ENCODE peak calls at places on chromosomes 4 and X, in seven cellular contexts. X, H, Y, S, G, R and C are unnamed samples.

GRCh38 chrX:78886550-78886949 is 58.6 kb upstream of the P2RY10 start:
- DNase-seq in Y (no peak), R (no peak), H (peak; percentile 5), X (no peak), G (no peak), S (peak; percentile 58), C (peak; percentile 68)

GRCh38 chr4:153374471-153374870 is 30.0 kb downstream of the MND1 start:
- DNase-seq in R (no peak), Y (no peak), H (no peak), S (no peak), G (no peak), X (no peak), C (peak; percentile 34)

GRCh38 chrX:46383006-46383405 is 162.2 kb downstream of the ZNF674 start:
- DNase-seq in H (no peak), S (no peak), G (no peak), X (no peak), R (no peak), Y (no peak), C (no peak)

GRCh38 chr4:108743021-108743420 is 19.8 kb downstream of the ETNPPL start:
- DNase-seq in X (no peak), R (no peak), G (no peak), Y (no peak), S (no peak), H (no peak), C (peak; percentile 7)

GRCh38 chrX:31279359-31279758 is 207.5 kb upstream of the FTHL17 start:
- DNase-seq in X (no peak), S (peak; percentile 68), H (no peak), G (no peak), Y (no peak), R (peak; percentile 32), C (peak; percentile 19)

GRCh38 chr4:41197495-41197894 is 16.8 kb downstream of the APBB2 start:
- DNase-seq in S (no peak), Y (no peak), H (no peak), R (no peak), G (no peak), X (no peak), C (no peak)

GRCh38 chrX:13463608-13464007 is 105.8 kb upstream of the EGFL6 start:
- DNase-seq in S (peak; percentile 91), G (no peak), R (peak; percentile 47), H (no peak), Y (no peak), X (no peak), C (peak; percentile 36)

GRCh38 chr4:41140410-41140809 is 73.9 kb downstream of the APBB2 start:
- DNase-seq in H (no peak), G (no peak), S (no peak), Y (no peak), X (no peak), R (no peak), C (no peak)

GRCh38 chr4:152193059-152193458 is 342.8 kb downstream of the FBXW7 start:
- DNase-seq in R (no peak), Y (no peak), X (no peak), S (no peak), H (no peak), G (no peak), C (no peak)

GRCh38 chrX:71992711-71993110 is 82.1 kb downstream of the NHSL2 start:
- DNase-seq in G (peak; percentile 2), Y (no peak), X (no peak), S (no peak), H (peak; percentile 60), R (no peak), C (no peak)

GRCh38 chr4:30904161-30904560 is 184.0 kb downstream of the PCDH7 start:
- DNase-seq in G (no peak), H (no peak), R (no peak), X (no peak), Y (no peak), S (no peak), C (no peak)

GRCh38 chrX:70455366-70456202 is 10.9 kb downstream of the DLG3 start:
- DNase-seq in X (no peak), H (no peak), R (peak; percentile 66), Y (no peak), S (peak; percentile 70), G (no peak), C (no peak)

GRCh38 chr4:71259911-71260331 is 78.9 kb upstream of the SLC4A4 start:
- DNase-seq in R (no peak), G (no peak), S (no peak), X (no peak), H (no peak), Y (no peak), C (peak; percentile 65)

GRCh38 chrX:130378008-130378669 is 7.3 kb downstream of the GPR119 start:
- DNase-seq in S (no peak), Y (no peak), X (no peak), H (no peak), G (no peak), R (no peak), C (no peak)

GRCh38 chr4:139416073-139416673 is 37.7 kb upstream of the RAB33B start:
- DNase-seq in H (peak; percentile 26), G (no peak), Y (peak; percentile 34), R (no peak), S (peak; percentile 46), X (no peak), C (peak; percentile 60)

GRCh38 chr4:84718699-84719098 is 135.8 kb downstream of the CDS1 start:
- DNase-seq in R (no peak), G (no peak), H (no peak), S (no peak), Y (no peak), X (no peak), C (no peak)

GRCh38 chrX:15334561-15334960 is 762 bp downstream of the PIGA start:
- DNase-seq in G (no peak), X (no peak), Y (no peak), H (peak; percentile 40), R (no peak), S (peak; percentile 59), C (no peak)

GRCh38 chrX:774536-774935 is 143.9 kb downstream of the SHOX start:
- DNase-seq in R (no peak), X (no peak), G (no peak), S (no peak), H (no peak), Y (no peak), C (no peak)